ENCODE peak calls at places on chromosomes 3 and 15, in four cellular contexts. One of them, this sample, is unnamed.

GRCh38 chr15:40439461-40440299 is 1.1 kb upstream of the BAHD1 start:
- DNase-seq in K562: peak
- DNase-seq in GM12878: no peak
- DNase-seq in HL-60: peak
- DNase-seq in this sample: no peak

GRCh38 chr3:8994226-8994625 is 31.0 kb upstream of the RAD18 start:
- DNase-seq in K562: no peak
- DNase-seq in GM12878: no peak
- DNase-seq in HL-60: no peak
- DNase-seq in this sample: no peak

GRCh38 chr3:126398423-126399347 is 4.0 kb downstream of the CFAP100 start:
- DNase-seq in K562: no peak
- DNase-seq in GM12878: no peak
- DNase-seq in HL-60: no peak
- DNase-seq in this sample: no peak

GRCh38 chr3:106423321-106424225 is 554.8 kb upstream of the CBLB start:
- DNase-seq in K562: no peak
- DNase-seq in GM12878: no peak
- DNase-seq in HL-60: no peak
- DNase-seq in this sample: no peak

GRCh38 chr15:44096596-44096995 is 98.5 kb downstream of the FRMD5 start:
- DNase-seq in K562: no peak
- DNase-seq in GM12878: no peak
- DNase-seq in HL-60: no peak
- DNase-seq in this sample: no peak

GRCh38 chr3:177816667-177817208 is 619.5 kb upstream of the TBL1XR1 start:
- DNase-seq in K562: no peak
- DNase-seq in GM12878: no peak
- DNase-seq in HL-60: no peak
- DNase-seq in this sample: no peak

GRCh38 chr15:79045041-79045440 is 45.5 kb downstream of the RASGRF1 start:
- DNase-seq in K562: no peak
- DNase-seq in GM12878: no peak
- DNase-seq in HL-60: no peak
- DNase-seq in this sample: no peak

GRCh38 chr3:124915254-124915653 is 19.3 kb downstream of the MUC13 start:
- DNase-seq in K562: no peak
- DNase-seq in GM12878: no peak
- DNase-seq in HL-60: no peak
- DNase-seq in this sample: no peak

GRCh38 chr3:120348065-120348980 is 831 bp downstream of the LRRC58 start:
- DNase-seq in K562: peak
- DNase-seq in GM12878: no peak
- DNase-seq in HL-60: no peak
- DNase-seq in this sample: no peak

GRCh38 chr3:45097296-45097883 is 48.8 kb downstream of the CDCP1 start:
- DNase-seq in K562: no peak
- DNase-seq in GM12878: no peak
- DNase-seq in HL-60: no peak
- DNase-seq in this sample: no peak

GRCh38 chr3:5144316-5144994 is 22.4 kb downstream of the ARL8B start:
- DNase-seq in K562: no peak
- DNase-seq in GM12878: no peak
- DNase-seq in HL-60: no peak
- DNase-seq in this sample: no peak

GRCh38 chr15:65077981-65078352 is 1.4 kb downstream of the KBTBD13 start:
- DNase-seq in K562: no peak
- DNase-seq in GM12878: no peak
- DNase-seq in HL-60: peak
- DNase-seq in this sample: peak

GRCh38 chr3:172126741-172127140 is 87.4 kb downstream of the FNDC3B start:
- DNase-seq in K562: no peak
- DNase-seq in GM12878: no peak
- DNase-seq in HL-60: no peak
- DNase-seq in this sample: no peak

GRCh38 chr3:169825316-169825715 is 12.6 kb upstream of the LRRC34 start:
- DNase-seq in K562: no peak
- DNase-seq in GM12878: no peak
- DNase-seq in HL-60: no peak
- DNase-seq in this sample: no peak

GRCh38 chr3:36895488-36896409 is 49.1 kb downstream of the TRANK1 start:
- DNase-seq in K562: no peak
- DNase-seq in GM12878: no peak
- DNase-seq in HL-60: no peak
- DNase-seq in this sample: no peak

GRCh38 chr3:66133050-66133757 is 87.6 kb upstream of the SLC25A26 start:
- DNase-seq in K562: no peak
- DNase-seq in GM12878: no peak
- DNase-seq in HL-60: no peak
- DNase-seq in this sample: no peak

GRCh38 chr3:155325263-155325835 is 31.9 kb upstream of the STRIT1 start:
- DNase-seq in K562: no peak
- DNase-seq in GM12878: no peak
- DNase-seq in HL-60: no peak
- DNase-seq in this sample: no peak
- TF ChIP-seq POLR2AphosphoS5 in K562: no peak
- TF ChIP-seq POLR2AphosphoS5 in GM12878: no peak
- TF ChIP-seq POLR2AphosphoS5 in HL-60: no peak
- TF ChIP-seq POLR2AphosphoS5 in this sample: no peak

GRCh38 chr15:99453646-99454045 is 112.1 kb upstream of the MEF2A start:
- DNase-seq in K562: no peak
- DNase-seq in GM12878: no peak
- DNase-seq in HL-60: no peak
- DNase-seq in this sample: no peak
- TF ChIP-seq SPI1 in K562: no peak
- TF ChIP-seq SPI1 in GM12878: no peak
- TF ChIP-seq SPI1 in HL-60: no peak
- TF ChIP-seq SPI1 in this sample: no peak

DNA sequence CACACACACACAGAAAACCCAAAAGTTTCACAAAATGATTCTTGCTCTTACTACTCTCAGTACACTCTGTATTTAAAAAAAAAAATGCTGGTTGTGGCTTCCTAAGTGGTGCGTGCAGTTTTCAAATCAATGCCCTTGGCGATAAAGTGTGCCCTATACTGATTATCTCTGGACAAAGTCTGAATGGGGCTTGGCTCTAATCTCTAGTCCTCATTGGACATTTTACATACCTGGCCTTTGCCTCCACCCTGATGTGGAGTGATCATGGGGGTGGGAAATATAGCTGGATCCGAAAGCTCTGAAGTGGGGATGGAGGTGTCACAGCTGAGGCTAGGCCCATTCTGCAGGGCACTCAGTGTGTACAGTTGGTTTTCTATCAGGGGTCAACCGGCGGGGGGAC is 14.1 kb downstream of the B3GNT5 start:
- DNase-seq in K562: no peak
- DNase-seq in GM12878: no peak
- DNase-seq in HL-60: no peak
- DNase-seq in this sample: no peak
- TF ChIP-seq POLR2AphosphoS5 in K562: no peak
- TF ChIP-seq POLR2AphosphoS5 in GM12878: no peak
- TF ChIP-seq POLR2AphosphoS5 in HL-60: no peak
- TF ChIP-seq POLR2AphosphoS5 in this sample: no peak

DNA sequence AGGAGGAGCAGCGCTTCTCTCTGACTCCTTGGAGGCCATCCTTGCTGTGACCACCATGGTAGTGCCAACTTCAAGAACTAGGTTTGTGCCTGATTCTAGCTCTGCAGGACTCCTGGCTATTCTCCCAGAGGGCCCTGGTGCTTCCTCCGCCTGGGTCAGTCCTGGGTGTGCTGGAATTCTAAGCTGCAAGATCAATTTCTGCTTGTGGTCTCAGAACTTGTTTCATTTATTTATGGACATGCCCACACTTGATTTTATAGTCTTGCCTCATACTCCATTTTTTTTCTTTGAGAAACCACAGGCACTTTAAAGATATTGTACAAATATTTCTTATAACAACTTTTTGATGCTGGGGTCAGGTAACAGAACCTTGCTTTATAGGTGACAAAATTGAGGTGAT is 87.6 kb downstream of the PDCD6IP start:
- DNase-seq in K562: no peak
- DNase-seq in GM12878: no peak
- DNase-seq in HL-60: no peak
- DNase-seq in this sample: no peak
- TF ChIP-seq SPI1 in K562: no peak
- TF ChIP-seq SPI1 in GM12878: no peak
- TF ChIP-seq SPI1 in HL-60: no peak
- TF ChIP-seq SPI1 in this sample: no peak

GRCh38 chr3:149388714-149389417 is 11.4 kb upstream of the TM4SF1 start:
- DNase-seq in K562: no peak
- DNase-seq in GM12878: no peak
- DNase-seq in HL-60: no peak
- DNase-seq in this sample: no peak
- TF ChIP-seq POLR2AphosphoS5 in K562: no peak
- TF ChIP-seq POLR2AphosphoS5 in GM12878: no peak
- TF ChIP-seq POLR2AphosphoS5 in HL-60: no peak
- TF ChIP-seq POLR2AphosphoS5 in this sample: no peak

GRCh38 chr3:155228636-155229035 is 64.8 kb downstream of the STRIT1 start:
- DNase-seq in K562: no peak
- DNase-seq in GM12878: no peak
- DNase-seq in HL-60: no peak
- DNase-seq in this sample: no peak

GRCh38 chr3:155232605-155233004 is 60.9 kb downstream of the STRIT1 start:
- DNase-seq in K562: peak
- DNase-seq in GM12878: no peak
- DNase-seq in HL-60: no peak
- DNase-seq in this sample: no peak

GRCh38 chr3:155229086-155229485 is 64.4 kb downstream of the STRIT1 start:
- DNase-seq in K562: no peak
- DNase-seq in GM12878: no peak
- DNase-seq in HL-60: no peak
- DNase-seq in this sample: no peak

GRCh38 chr3:155231792-155232191 is 61.7 kb downstream of the STRIT1 start:
- DNase-seq in K562: no peak
- DNase-seq in GM12878: no peak
- DNase-seq in HL-60: no peak
- DNase-seq in this sample: no peak

DNA sequence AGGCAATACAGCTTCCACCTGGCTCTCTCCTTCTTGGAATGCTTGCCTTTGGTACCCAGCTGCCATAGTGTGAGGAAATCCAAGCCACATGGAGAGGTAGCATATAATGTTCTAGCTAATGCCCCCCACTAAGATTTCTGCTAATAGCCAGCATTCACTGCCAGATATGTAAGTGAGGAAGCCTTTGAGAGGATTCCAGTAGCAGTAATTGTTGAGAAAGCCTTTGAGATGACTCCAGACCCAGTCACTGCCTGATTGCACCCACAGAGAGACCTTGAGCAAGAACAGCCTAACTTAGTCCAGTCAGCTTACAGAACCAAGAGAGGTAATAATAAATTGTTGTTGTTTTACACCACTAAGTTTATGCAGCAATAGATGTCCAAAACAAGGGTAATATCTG is 63.1 kb downstream of the STRIT1 start:
- DNase-seq in K562: no peak
- DNase-seq in GM12878: no peak
- DNase-seq in HL-60: no peak
- DNase-seq in this sample: no peak
- TF ChIP-seq SPI1 in K562: no peak
- TF ChIP-seq SPI1 in GM12878: no peak
- TF ChIP-seq SPI1 in HL-60: no peak
- TF ChIP-seq SPI1 in this sample: no peak

This sample was measured in GM12891.